ENCODE peak calls at places on chromosomes 4 and X, in ten cellular contexts. P is left cardiac atrium; U is activated CD4-positive, alpha-beta T cell treated with anti-CD3 and anti-CD28 coated beads for 24 hours; Y is substantia nigra; I is left colon; J is psoas muscle; G is prostate gland; L is effector CD8-positive, alpha-beta T cell; R is fibroblast of pulmonary artery; D is NCI-H774. W is an unnamed sample.

GRCh38 chr4:124955476-124955875 is 242.9 kb upstream of the ANKRD50 start:
- DNase-seq in P (no peak), U (no peak), Y (no peak), I (no peak), J (no peak), G (peak; percentile 16), L (no peak), R (no peak), D (no peak), W (no peak)

GRCh38 chr4:94532016-94532789 is 80.5 kb downstream of the PDLIM5 start:
- DNase-seq in P (no peak), U (no peak), Y (no peak), I (peak; percentile 29), J (peak; percentile 30), G (no peak), L (no peak), R (peak; percentile 28), D (no peak), W (no peak)

GRCh38 chrX:132482632-132483031 is 6.2 kb downstream of the MBNL3 start:
- DNase-seq in P (no peak), U (no peak), Y (no peak), I (no peak), J (no peak), G (no peak), L (no peak), R (no peak), D (no peak), W (no peak)

GRCh38 chr4:139175647-139176298 is 1.2 kb downstream of the ELF2 start:
- DNase-seq in P (no peak), U (no peak), Y (peak; percentile 46), I (no peak), J (no peak), G (no peak), L (no peak), R (peak; percentile 55), D (no peak), W (no peak)

GRCh38 chr4:109672173-109672572 is 31.1 kb downstream of the CASP6 start:
- DNase-seq in P (no peak), U (no peak), Y (no peak), I (no peak), J (no peak), G (no peak), L (no peak), R (peak; percentile 39), D (no peak), W (no peak)

GRCh38 chrX:77900688-77901087 is 1.4 kb downstream of the COX7B start:
- DNase-seq in P (no peak), U (no peak), Y (no peak), I (no peak), J (no peak), G (no peak), L (no peak), R (peak; percentile 18), D (no peak), W (no peak)

GRCh38 chr4:172168888-172169287 is 355.7 kb downstream of the GALNTL6 start:
- DNase-seq in P (no peak), U (no peak), Y (no peak), I (no peak), J (no peak), G (no peak), L (no peak), R (no peak), D (no peak), W (no peak)

GRCh38 chr4:48360285-48360965 is 19.1 kb downstream of the SLAIN2 start:
- DNase-seq in P (no peak), U (no peak), Y (no peak), I (no peak), J (no peak), G (no peak), L (no peak), R (peak; percentile 52), D (no peak), W (no peak)

GRCh38 chr4:150229538-150229937 is 151.3 kb downstream of the DCLK2 start:
- DNase-seq in P (no peak), U (no peak), Y (no peak), I (no peak), J (no peak), G (no peak), L (no peak), R (peak; percentile 86), D (no peak), W (no peak)

GRCh38 chr4:20331642-20332041 is 79.9 kb downstream of the SLIT2 start:
- DNase-seq in P (no peak), U (no peak), Y (no peak), I (no peak), J (no peak), G (no peak), L (no peak), R (peak; percentile 37), D (no peak), W (no peak)

GRCh38 chr4:152563209-152563608 is 27.3 kb upstream of the FBXW7 start:
- DNase-seq in P (no peak), U (no peak), Y (no peak), I (no peak), J (no peak), G (no peak), L (no peak), R (no peak), D (no peak), W (no peak)

GRCh38 chr4:5678977-5679376 is 29.4 kb downstream of the EVC2 start:
- DNase-seq in P (no peak), U (no peak), Y (no peak), I (no peak), J (no peak), G (no peak), L (no peak), R (no peak), D (no peak), W (no peak)

GRCh38 chr4:170047774-170048354 is 21.7 kb upstream of the MFAP3L start:
- DNase-seq in P (peak; percentile 57), U (peak; percentile 47), Y (peak; percentile 31), I (no peak), J (no peak), G (peak; percentile 60), L (peak; percentile 40), R (peak; percentile 84), D (peak; percentile 14), W (peak; percentile 51)

GRCh38 chr4:128285085-128286023 is 2.3 kb downstream of the PGRMC2 start:
- DNase-seq in P (no peak), U (no peak), Y (no peak), I (no peak), J (no peak), G (no peak), L (no peak), R (peak; percentile 29), D (no peak), W (no peak)

GRCh38 chrX:16033336-16033735 is 90.0 kb upstream of the GRPR start:
- DNase-seq in P (no peak), U (no peak), Y (no peak), I (no peak), J (no peak), G (no peak), L (no peak), R (peak; percentile 34), D (no peak), W (no peak)

GRCh38 chr4:22237846-22238513 is 277.9 kb downstream of the ADGRA3 start:
- DNase-seq in P (no peak), U (no peak), Y (no peak), I (peak; percentile 46), J (no peak), G (no peak), L (no peak), R (no peak), D (peak; percentile 35), W (no peak)

GRCh38 chr4:65502151-65502691 is 168.1 kb downstream of the EPHA5 start:
- DNase-seq in P (no peak), U (no peak), Y (no peak), I (no peak), J (no peak), G (no peak), L (no peak), R (peak; percentile 62), D (no peak), W (no peak)

GRCh38 chrX:1537031-1537715 is at the start of gene P2RY8:
- DNase-seq in P (peak; percentile 75), U (peak; percentile 55), Y (no peak), I (peak; percentile 58), J (peak; percentile 60), G (no peak), L (peak; percentile 48), R (peak; percentile 57), D (no peak), W (peak; percentile 61)

GRCh38 chr4:52864816-52865215 is 2.7 kb downstream of the RASL11B start:
- DNase-seq in P (no peak), U (no peak), Y (no peak), I (no peak), J (no peak), G (no peak), L (no peak), R (peak; percentile 82), D (peak; percentile 82), W (no peak)

GRCh38 chr4:139898293-139898692 is 232.7 kb downstream of the MGST2 start:
- DNase-seq in P (no peak), U (no peak), Y (no peak), I (no peak), J (no peak), G (no peak), L (no peak), R (no peak), D (no peak), W (no peak)

GRCh38 chrX:41677183-41677582 is 11.6 kb upstream of the GPR34 start:
- DNase-seq in P (no peak), U (no peak), Y (no peak), I (no peak), J (no peak), G (no peak), L (no peak), R (no peak), D (no peak), W (no peak)

W was measured in lung.